ENCODE peak calls at places on chromosomes 13 and 19, in four cellular contexts. One of them, this sample, is unnamed.

GRCh38 chr19:5102520-5102919 is 133.6 kb downstream of the KDM4B start:
- DNase-seq in IMR-90: no peak
- DNase-seq in H9: no peak
- DNase-seq in H1: no peak
- DNase-seq in this sample: no peak

GRCh38 chr13:83085186-83085900 is 796.9 kb downstream of the SLITRK1 start:
- DNase-seq in IMR-90: peak; percentile 69
- DNase-seq in H9: no peak
- DNase-seq in H1: no peak
- DNase-seq in this sample: no peak

GRCh38 chr13:73417012-73417615 is 358.3 kb downstream of the KLF5 start:
- DNase-seq in IMR-90: no peak
- DNase-seq in H9: no peak
- DNase-seq in H1: no peak
- DNase-seq in this sample: peak; percentile 39

GRCh38 chr19:13208964-13209796 is 59.0 kb downstream of the IER2 start:
- DNase-seq in IMR-90: no peak
- DNase-seq in H9: peak; percentile 70
- DNase-seq in H1: peak; percentile 66
- DNase-seq in this sample: no peak

GRCh38 chr19:54654447-54655321 is 8.1 kb upstream of the LILRB4 start:
- DNase-seq in IMR-90: no peak
- DNase-seq in H9: no peak
- DNase-seq in H1: no peak
- DNase-seq in this sample: no peak

GRCh38 chr13:44865722-44866484 is 123.4 kb downstream of the NUFIP1 start:
- DNase-seq in IMR-90: no peak
- DNase-seq in H9: no peak
- DNase-seq in H1: no peak
- DNase-seq in this sample: no peak

GRCh38 chr19:36113895-36114762 is 546 bp downstream of the POLR2I start:
- DNase-seq in IMR-90: peak; percentile 30
- DNase-seq in H9: peak; percentile 64
- DNase-seq in H1: peak; percentile 65
- DNase-seq in this sample: peak; percentile 64

GRCh38 chr13:63948045-63948444 is 2532.4 kb upstream of the PCDH20 start:
- DNase-seq in IMR-90: peak; percentile 41
- DNase-seq in H9: no peak
- DNase-seq in H1: no peak
- DNase-seq in this sample: no peak

GRCh38 chr19:32373614-32374295 is 28.3 kb downstream of the ZNF507 start:
- DNase-seq in IMR-90: peak; percentile 100
- DNase-seq in H9: no peak
- DNase-seq in H1: no peak
- DNase-seq in this sample: peak; percentile 92

GRCh38 chr13:60275208-60275607 is 111.5 kb upstream of the DIAPH3 start:
- DNase-seq in IMR-90: no peak
- DNase-seq in H9: no peak
- DNase-seq in H1: no peak
- DNase-seq in this sample: no peak

GRCh38 chr13:62302341-62302740 is 886.7 kb upstream of the PCDH20 start:
- DNase-seq in IMR-90: peak; percentile 37
- DNase-seq in H9: no peak
- DNase-seq in H1: no peak
- DNase-seq in this sample: no peak

GRCh38 chr13:20684535-20684934 is 19.0 kb upstream of the IL17D start:
- DNase-seq in IMR-90: no peak
- DNase-seq in H9: no peak
- DNase-seq in H1: no peak
- DNase-seq in this sample: no peak

GRCh38 chr19:43555185-43555770 is 20.0 kb downstream of the XRCC1 start:
- DNase-seq in IMR-90: peak; percentile 66
- DNase-seq in H9: peak; percentile 87
- DNase-seq in H1: peak; percentile 95
- DNase-seq in this sample: peak; percentile 85

GRCh38 chr13:39196957-39197644 is 158.8 kb downstream of the NHLRC3 start:
- DNase-seq in IMR-90: no peak
- DNase-seq in H9: no peak
- DNase-seq in H1: no peak
- DNase-seq in this sample: no peak

GRCh38 chr13:59963383-59963782 is 200.3 kb downstream of the DIAPH3 start:
- DNase-seq in IMR-90: no peak
- DNase-seq in H9: no peak
- DNase-seq in H1: no peak
- DNase-seq in this sample: peak; percentile 70

GRCh38 chr13:94761407-94761806 is 49.1 kb upstream of the SOX21 start:
- DNase-seq in IMR-90: no peak
- DNase-seq in H9: peak; percentile 46
- DNase-seq in H1: no peak
- DNase-seq in this sample: peak; percentile 36

DNA sequence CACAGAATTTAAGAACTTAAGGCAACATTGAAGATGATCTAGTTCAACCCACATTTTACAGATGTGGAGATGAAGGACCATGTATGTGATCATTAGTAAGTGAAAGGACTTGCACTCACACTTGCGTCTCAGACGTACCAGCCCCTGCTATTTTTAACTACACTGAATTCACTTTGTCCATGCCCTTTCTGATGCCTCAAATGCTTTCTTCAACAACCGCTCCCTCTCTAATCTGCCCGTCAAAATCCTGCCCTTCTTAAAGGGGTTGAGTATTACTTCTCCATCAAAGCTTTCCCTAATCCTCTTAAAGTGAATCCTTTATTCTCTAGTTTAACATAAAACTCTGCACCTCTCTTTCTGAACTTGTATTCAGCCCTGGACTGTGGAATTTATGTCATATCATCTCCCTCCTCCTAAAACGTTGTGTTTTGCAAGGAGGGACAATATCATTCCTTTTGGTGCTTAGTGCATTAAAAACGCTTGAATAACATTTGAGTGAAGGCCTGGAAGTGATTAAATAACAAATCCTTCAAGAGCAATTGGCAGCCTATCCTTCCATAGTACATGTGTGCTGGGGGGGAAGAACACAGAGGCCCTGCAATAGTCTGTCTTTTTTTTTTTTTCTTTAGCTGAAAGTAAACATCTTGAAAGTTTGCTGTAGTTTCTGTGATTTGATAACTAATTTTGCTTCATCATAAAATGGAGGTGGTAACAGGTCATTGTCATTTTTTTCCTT is 493.3 kb downstream of the LMO7 start:
- DNase-seq in IMR-90: no peak
- DNase-seq in H9: no peak
- DNase-seq in H1: no peak
- DNase-seq in this sample: no peak
- H4K5ac ChIP-seq in IMR-90: no peak overlapping the region
- H4K5ac ChIP-seq in H9: no peak overlapping the region
- H4K5ac ChIP-seq in H1: no peak overlapping the region
- H4K5ac ChIP-seq in this sample: no peak overlapping the region

DNA sequence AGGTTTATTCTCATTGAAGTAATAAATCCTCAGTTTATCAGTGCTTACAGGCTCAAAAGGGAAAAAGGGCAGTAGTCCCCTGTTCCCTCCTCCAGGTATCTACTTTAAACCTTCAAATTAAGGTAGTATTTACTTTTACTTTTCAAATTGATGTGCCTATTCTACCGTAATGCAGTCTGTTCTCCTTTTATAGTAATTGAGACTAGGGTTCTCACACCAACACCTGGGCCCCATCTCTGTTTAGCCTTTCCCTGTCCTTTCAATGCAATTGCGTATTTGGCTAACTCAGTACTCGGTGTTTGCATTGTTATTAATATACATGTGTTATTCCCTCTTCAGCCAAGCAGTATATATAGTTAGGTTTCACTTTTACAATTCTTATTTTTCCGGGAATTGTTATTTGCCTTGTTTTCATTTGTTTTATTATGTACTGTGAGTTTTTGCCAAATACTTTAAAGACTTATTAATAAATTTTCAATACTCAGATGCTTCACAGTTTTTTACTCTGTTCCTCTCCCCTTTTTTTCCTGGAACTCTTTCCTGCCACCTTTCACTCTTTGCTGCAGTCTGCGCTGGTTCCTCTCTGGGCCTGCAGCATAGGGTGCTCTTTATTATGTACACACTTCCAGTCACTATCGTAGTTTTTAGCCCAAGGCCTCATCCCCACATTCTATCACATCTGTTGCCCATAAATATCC is 30.3 kb downstream of the USPL1 start:
- DNase-seq in IMR-90: no peak
- DNase-seq in H9: no peak
- DNase-seq in H1: no peak
- DNase-seq in this sample: no peak
- H3K18ac ChIP-seq in IMR-90: no peak overlapping the region
- H3K18ac ChIP-seq in H9: no peak overlapping the region
- H3K18ac ChIP-seq in H1: no peak overlapping the region
- H3K18ac ChIP-seq in this sample: no peak overlapping the region

GRCh38 chr13:102556806-102557205 is 40.0 kb upstream of the TPP2 start:
- DNase-seq in IMR-90: no peak
- DNase-seq in H9: no peak
- DNase-seq in H1: no peak
- DNase-seq in this sample: no peak
- H4K5ac ChIP-seq in IMR-90: no peak overlapping the region
- H4K5ac ChIP-seq in H9: no peak overlapping the region
- H4K5ac ChIP-seq in H1: no peak overlapping the region
- H4K5ac ChIP-seq in this sample: no peak overlapping the region

DNA sequence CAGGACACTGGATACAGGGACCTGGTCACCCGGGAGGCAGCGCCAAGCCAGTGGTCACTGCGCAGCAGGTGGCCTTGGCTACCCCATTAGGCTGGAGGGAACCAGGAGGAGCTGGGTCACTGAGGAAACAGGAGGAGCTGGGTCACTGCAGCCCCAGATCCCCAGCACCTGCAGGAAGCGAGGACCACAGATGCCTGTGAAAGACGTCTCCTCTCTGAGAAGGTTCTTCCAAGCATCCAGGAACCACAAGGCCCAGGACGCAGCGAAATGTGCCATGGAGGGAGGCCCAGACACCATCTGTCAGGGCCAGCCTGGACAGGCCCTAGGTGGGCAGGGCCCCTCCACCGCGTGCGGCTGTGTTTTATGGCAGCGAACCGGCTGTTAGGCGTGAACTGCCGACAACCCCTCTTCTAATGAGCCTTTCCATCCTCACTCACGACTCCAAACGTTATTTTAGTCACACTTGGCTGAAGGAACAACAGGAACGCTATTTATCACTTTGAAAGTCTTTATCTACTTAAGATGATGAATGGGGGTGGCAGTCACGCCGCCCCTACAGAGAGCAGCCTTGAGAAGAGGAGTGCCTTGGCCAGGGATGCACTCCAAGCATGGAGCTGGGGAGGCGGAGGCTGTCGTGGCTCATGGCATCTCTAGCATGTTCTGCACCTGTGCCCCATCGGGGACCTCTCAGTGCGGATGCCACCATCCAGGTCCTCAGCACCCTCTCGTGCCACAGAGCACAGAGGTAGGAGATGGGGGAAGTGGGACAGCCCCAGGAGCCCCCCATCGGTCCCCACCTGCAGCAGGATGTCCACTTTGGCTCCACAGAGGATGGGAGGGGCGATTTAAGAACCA is 53.3 kb downstream of the CEBPG start:
- DNase-seq in IMR-90: no peak
- DNase-seq in H9: no peak
- DNase-seq in H1: no peak
- DNase-seq in this sample: no peak
- H3K18ac ChIP-seq in IMR-90: no peak overlapping the region
- H3K18ac ChIP-seq in H9: no peak overlapping the region
- H3K18ac ChIP-seq in H1: no peak overlapping the region
- H3K18ac ChIP-seq in this sample: no peak overlapping the region

GRCh38 chr19:15846923-15847322 is 31.5 kb upstream of the OR10H1 start:
- DNase-seq in IMR-90: no peak
- DNase-seq in H9: no peak
- DNase-seq in H1: no peak
- DNase-seq in this sample: no peak

DNA sequence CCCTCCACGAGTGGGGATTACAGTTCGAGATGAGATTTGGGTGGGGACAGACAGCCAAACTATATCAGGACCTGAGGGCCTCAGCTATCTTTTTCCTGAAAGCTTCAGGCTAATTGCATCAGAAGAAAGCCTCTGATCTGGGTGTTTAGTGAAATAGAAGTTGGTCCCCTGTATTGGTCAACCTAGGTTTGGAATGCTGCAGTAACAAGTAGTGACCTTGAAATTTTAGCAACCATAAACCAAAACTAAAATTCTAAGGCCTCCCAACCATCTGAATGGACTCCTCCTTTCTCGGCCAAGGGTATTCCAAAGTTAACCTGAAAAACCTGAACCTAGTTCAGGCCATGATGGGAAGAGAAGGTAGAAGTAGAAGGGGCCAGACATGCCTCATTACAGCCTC is 34.9 kb upstream of the OR10H1 start:
- DNase-seq in IMR-90: no peak
- DNase-seq in H9: no peak
- DNase-seq in H1: no peak
- DNase-seq in this sample: no peak
- H4K5ac ChIP-seq in IMR-90: no peak overlapping the region
- H4K5ac ChIP-seq in H9: no peak overlapping the region
- H4K5ac ChIP-seq in H1: no peak overlapping the region
- H4K5ac ChIP-seq in this sample: no peak overlapping the region